ENCODE peak calls at places on chromosomes 1 and 21, in six cellular contexts. T is fibroblast of mammary gland, S is heart right ventricle, X is HTR-8/SVneo, U is T1000, Q is LoVo. W is an unnamed sample.
A peak's percentile ranks its signal among the peaks of the same experiment; 100 is the strongest.

GRCh38 chr1:211013346-211014240 is 120.4 kb downstream of the KCNH1 start:
- DNase-seq in T (peak; percentile 11), S (no peak), X (no peak), U (no peak), Q (no peak), W (no peak)

GRCh38 chr1:51622455-51622913 is 5.6 kb downstream of the OSBPL9 start:
- DNase-seq in T (peak; percentile 88), S (peak; percentile 18), X (peak; percentile 46), U (peak; percentile 38), Q (peak; percentile 92), W (peak; percentile 20)

GRCh38 chr1:119544165-119544762 is 37.3 kb downstream of the HSD3B1 start:
- DNase-seq in T (peak; percentile 6), S (no peak), X (no peak), U (no peak), Q (no peak), W (no peak)

GRCh38 chr1:234065794-234066447 is 161.4 kb downstream of the SLC35F3 start:
- DNase-seq in T (peak; percentile 60), S (peak; percentile 45), X (peak; percentile 59), U (peak; percentile 10), Q (peak; percentile 76), W (peak; percentile 81)

GRCh38 chr1:209643295-209644020 is 8.8 kb downstream of the LAMB3 start:
- DNase-seq in T (peak; percentile 51), S (peak; percentile 88), X (no peak), U (no peak), Q (no peak), W (no peak)

GRCh38 chr1:100122177-100122576 is 10.6 kb downstream of the SASS6 start:
- DNase-seq in T (no peak), S (no peak), X (no peak), U (no peak), Q (no peak), W (no peak)

GRCh38 chr1:15504436-15504835 is 19.6 kb downstream of the CASP9 start:
- DNase-seq in T (no peak), S (no peak), X (no peak), U (no peak), Q (no peak), W (no peak)

GRCh38 chr1:78650114-78650513 is 483 bp downstream of the IFI44 start:
- DNase-seq in T (peak; percentile 24), S (no peak), X (no peak), U (no peak), Q (no peak), W (no peak)

GRCh38 chr1:162587347-162587746 is 25.8 kb downstream of the UAP1 start:
- DNase-seq in T (no peak), S (no peak), X (no peak), U (no peak), Q (no peak), W (no peak)

GRCh38 chr1:184025242-184025675 is 12.3 kb downstream of the COLGALT2 start:
- DNase-seq in T (peak; percentile 85), S (peak; percentile 33), X (peak; percentile 44), U (no peak), Q (no peak), W (no peak)

GRCh38 chr1:202010042-202011015 is at the start of gene ELF3:
- DNase-seq in T (no peak), S (no peak), X (peak; percentile 68), U (no peak), Q (peak; percentile 98), W (no peak)

GRCh38 chr1:43059640-43060574 is 101.2 kb upstream of the SLC2A1 start:
- DNase-seq in T (no peak), S (no peak), X (no peak), U (no peak), Q (no peak), W (no peak)

GRCh38 chr1:36397083-36397377 is 678 bp downstream of the LSM10 start:
- DNase-seq in T (no peak), S (no peak), X (no peak), U (no peak), Q (peak; percentile 35), W (no peak)

GRCh38 chr21:44960141-44961092 is 20.6 kb downstream of the SLX9 start:
- DNase-seq in T (no peak), S (no peak), X (no peak), U (no peak), Q (no peak), W (no peak)

GRCh38 chr1:20439282-20439681 is 46.7 kb downstream of the CAMK2N1 start:
- DNase-seq in T (peak; percentile 56), S (no peak), X (no peak), U (no peak), Q (no peak), W (no peak)

GRCh38 chr1:55195523-55196233 is 19.5 kb downstream of the USP24 start:
- DNase-seq in T (peak; percentile 72), S (no peak), X (no peak), U (no peak), Q (no peak), W (no peak)

GRCh38 chr1:184061396-184062003 is 10.0 kb downstream of the TSEN15 start:
- DNase-seq in T (peak; percentile 18), S (no peak), X (peak; percentile 30), U (no peak), Q (no peak), W (no peak)

W was measured in NCI-H460.